ENCODE peak calls at places on chromosome 2, in eight cellular contexts. S, A, K, G, B, X, T and M are unnamed samples.

GRCh38 chr2:126655500-126656310 is at the start of gene GYPC:
- DNase-seq in X (no peak), A (peak), T (peak), G (peak), S (peak), K (peak), B (peak), M (no peak)

GRCh38 chr2:73293534-73294171 is at the start of gene EGR4:
- DNase-seq in K (peak), T (peak), X (peak), G (peak), S (peak), A (peak), B (no peak), M (peak)

GRCh38 chr2:171016125-171016524 is 87.1 kb downstream of the GORASP2 start:
- DNase-seq in A (no peak), B (no peak), G (no peak), K (no peak), T (no peak), X (no peak), S (no peak), M (no peak)

GRCh38 chr2:9285385-9285784 is 78.8 kb downstream of the ASAP2 start:
- DNase-seq in A (no peak), G (no peak), B (no peak), K (no peak), T (no peak), X (no peak), S (peak), M (no peak)

GRCh38 chr2:238465487-238466241 is 38.9 kb downstream of the ASB1 start:
- DNase-seq in K (no peak), A (no peak), G (no peak), S (no peak), T (no peak), X (peak), B (peak), M (no peak)

GRCh38 chr2:99981840-99982239 is 160.6 kb downstream of the AFF3 start:
- DNase-seq in T (no peak), G (no peak), X (no peak), S (no peak), K (no peak), A (no peak), B (no peak), M (no peak)

GRCh38 chr2:73075477-73076373 is 4.2 kb upstream of the SFXN5 start:
- DNase-seq in X (peak), A (no peak), G (no peak), B (peak), K (peak), T (no peak), S (peak), M (no peak)

GRCh38 chr2:71604709-71605085 is 151.3 kb downstream of the DYSF start:
- DNase-seq in K (no peak), T (peak), X (no peak), B (no peak), A (no peak), S (no peak), G (peak), M (no peak)

GRCh38 chr2:160388464-160389263 is 104.9 kb downstream of the RBMS1 start:
- DNase-seq in G (no peak), S (no peak), T (no peak), B (peak), K (no peak), A (no peak), X (peak), M (no peak)

GRCh38 chr2:85439111-85439477 is 20.6 kb downstream of the SH2D6 start:
- DNase-seq in B (no peak), T (no peak), G (no peak), S (no peak), X (no peak), K (no peak), A (no peak), M (no peak)

GRCh38 chr2:85436836-85437487 is 18.4 kb downstream of the SH2D6 start:
- DNase-seq in X (no peak), A (no peak), T (no peak), G (no peak), K (peak), B (no peak), S (peak), M (no peak)

GRCh38 chr2:85439986-85440385 is 21.5 kb downstream of the SH2D6 start:
- DNase-seq in S (no peak), X (no peak), B (no peak), T (no peak), K (no peak), A (no peak), G (no peak), M (no peak)

GRCh38 chr2:85437488-85438290 is 19.2 kb downstream of the SH2D6 start:
- DNase-seq in T (peak), K (peak), S (peak), A (peak), X (peak), G (peak), B (peak), M (peak)

DNA sequence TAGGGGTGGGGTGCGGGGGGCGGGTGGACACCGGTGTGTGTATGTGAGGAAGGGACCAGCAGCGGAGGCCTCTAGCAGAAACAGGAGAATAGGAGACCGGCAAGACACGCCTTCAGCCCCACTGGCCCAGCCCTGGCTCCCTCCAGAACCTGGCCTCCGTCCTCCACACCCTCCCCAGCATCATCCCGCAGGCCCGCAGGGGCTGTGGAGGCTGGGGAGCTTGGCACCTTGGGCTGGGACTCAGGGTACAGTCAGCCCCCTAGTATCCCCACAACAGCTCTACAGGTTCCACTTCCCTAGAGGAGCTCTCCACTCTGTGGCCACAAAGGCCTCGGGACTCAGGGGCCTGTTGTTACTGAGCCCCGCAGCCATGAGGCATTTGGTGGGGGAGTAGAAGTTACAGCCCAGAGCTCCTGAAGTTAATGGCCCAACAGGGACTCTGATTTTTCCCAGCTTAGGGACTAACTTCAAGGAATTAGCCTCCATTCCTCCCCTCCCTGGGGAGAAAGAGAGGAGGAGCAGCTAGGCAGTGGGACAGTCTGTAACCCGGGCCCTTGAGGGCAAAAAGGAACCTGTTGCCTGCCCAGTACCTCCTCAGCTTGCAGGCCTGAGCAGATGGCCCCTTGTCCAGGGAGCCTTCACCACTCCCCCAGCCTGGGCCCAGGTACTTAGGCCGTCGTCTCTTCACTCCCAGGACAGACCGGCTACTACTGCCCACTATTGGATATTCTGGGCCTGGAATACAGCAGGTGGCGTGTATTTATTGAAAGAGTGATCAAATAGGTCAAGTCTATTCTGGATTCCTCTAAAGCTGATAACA is 20.0 kb downstream of the SH2D6 start:
- DNase-seq in B (no peak), K (no peak), X (no peak), A (no peak), T (no peak), G (no peak), S (peak), M (no peak)
- TF ChIP-seq CTCF in B (no peak), K (no peak), X (no peak), A (no peak), T (no peak), G (no peak), S (no peak), M (no peak)

GRCh38 chr2:23208339-23208738 is 176.6 kb upstream of the KLHL29 start:
- DNase-seq in T (no peak), S (no peak), K (no peak), G (no peak), A (no peak), X (no peak), B (no peak), M (no peak)

GRCh38 chr2:23204650-23205049 is 180.3 kb upstream of the KLHL29 start:
- DNase-seq in K (no peak), S (no peak), G (no peak), A (no peak), T (no peak), B (no peak), X (no peak), M (no peak)

GRCh38 chr2:23207871-23208270 is 177.1 kb upstream of the KLHL29 start:
- DNase-seq in K (no peak), T (no peak), X (no peak), G (no peak), B (no peak), S (no peak), A (no peak), M (no peak)

GRCh38 chr2:23209059-23209458 is 175.9 kb upstream of the KLHL29 start:
- DNase-seq in S (no peak), A (no peak), B (no peak), G (no peak), T (no peak), K (no peak), X (no peak), M (no peak)

DNA sequence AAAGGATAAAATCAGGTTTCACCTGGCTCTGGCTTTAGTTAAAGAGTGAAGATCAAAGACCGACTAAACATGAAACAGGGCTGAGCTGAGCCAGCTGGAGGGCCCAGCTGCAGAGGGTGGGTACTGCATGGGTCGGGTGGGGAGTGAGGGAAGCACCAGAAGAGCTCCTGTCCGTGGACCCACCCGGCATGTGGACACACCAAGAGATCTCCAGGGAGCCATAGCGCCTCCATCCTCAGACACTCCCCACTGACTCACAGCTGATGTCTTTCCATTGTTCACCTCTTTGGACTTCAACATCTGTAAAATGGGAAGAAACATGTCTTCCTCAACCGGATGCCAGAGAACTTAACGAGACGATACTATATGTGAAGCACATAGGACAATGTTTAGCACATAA is 178.3 kb upstream of the KLHL29 start:
- DNase-seq in T (no peak), G (no peak), A (no peak), X (no peak), B (no peak), K (no peak), S (no peak), M (no peak)
- TF ChIP-seq CTCF in T (no peak), G (no peak), A (no peak), X (no peak), B (no peak), K (no peak), S (no peak), M (no peak)

DNA sequence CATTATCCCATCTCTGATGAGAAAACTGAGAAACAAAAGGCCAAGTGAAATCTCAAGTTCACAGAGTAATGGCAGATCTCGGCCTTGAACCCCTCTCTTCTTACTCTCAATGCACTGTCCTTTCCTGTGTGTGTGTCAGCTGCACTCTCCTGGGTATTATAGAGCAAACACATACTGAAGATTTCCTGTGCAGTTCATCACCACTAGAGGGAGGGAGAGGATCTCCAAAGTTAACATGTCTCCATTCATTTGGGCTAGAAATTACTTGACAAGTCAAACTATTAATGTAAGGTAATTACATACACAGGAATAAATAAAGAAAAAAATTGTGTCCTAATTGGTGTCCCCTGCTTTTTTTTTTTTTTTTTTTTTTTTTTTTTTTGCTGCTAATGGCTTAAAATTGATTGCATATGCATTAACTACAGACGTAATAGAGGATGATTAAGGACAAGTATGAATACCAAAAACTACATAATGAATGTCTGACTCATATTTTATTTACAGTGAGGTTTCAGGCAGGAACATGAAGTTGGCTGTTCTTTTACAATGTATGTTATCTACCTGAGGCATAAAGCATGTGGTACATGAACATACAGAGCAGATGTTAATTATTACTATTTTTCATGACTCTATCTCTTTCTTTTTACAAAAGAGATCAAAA is 269.2 kb downstream of the NYAP2 start:
- DNase-seq in S (peak), A (no peak), B (peak), G (no peak), K (peak), X (peak), T (no peak), M (peak)
- TF ChIP-seq CTCF in S (peak), A (peak), B (peak), G (peak), K (peak), X (peak), T (peak), M (peak)

GRCh38 chr2:198930170-198930569 is 527.6 kb downstream of the SATB2 start:
- DNase-seq in S (no peak), G (peak), K (no peak), B (no peak), X (no peak), A (no peak), T (no peak), M (no peak)
- TF ChIP-seq CTCF in S (no peak), G (peak), K (no peak), B (no peak), X (no peak), A (peak), T (no peak), M (no peak)

DNA sequence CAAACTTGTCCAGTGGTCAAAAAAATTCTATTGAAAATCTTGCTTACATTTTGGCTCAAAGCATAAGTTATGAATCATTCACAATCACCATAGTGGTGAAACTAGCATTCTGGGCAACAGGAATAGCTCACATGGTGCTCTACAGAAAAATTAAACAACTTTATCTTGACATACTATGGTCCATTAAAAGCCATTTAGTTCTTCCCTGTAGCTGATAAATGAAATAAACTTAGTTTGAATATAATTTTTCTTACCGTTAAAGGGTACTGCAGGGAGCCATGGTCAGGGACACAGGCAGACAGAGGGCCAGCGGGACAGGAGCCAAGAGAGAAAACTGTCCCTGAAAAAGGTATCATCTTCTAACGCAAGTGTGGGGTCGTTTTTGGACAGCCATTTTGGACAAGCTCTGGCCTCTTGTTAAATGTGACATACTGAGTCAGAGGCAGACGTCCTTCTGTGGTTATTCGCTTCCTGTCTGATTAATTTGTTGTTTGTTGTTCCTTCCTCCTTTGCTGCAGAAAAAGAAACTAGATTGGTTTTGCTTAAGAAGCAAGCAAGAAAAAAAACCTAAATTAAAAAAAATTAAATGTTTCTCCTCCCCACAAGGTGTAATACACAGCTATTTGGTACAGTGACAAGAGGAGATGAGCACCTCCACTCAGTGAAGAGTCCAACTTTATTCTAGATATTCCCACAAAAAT is at the start of gene WIPF1:
- DNase-seq in G (no peak), X (no peak), T (no peak), A (no peak), B (no peak), K (peak), S (peak), M (no peak)
- TF ChIP-seq CTCF in G (no peak), X (no peak), T (no peak), A (no peak), B (no peak), K (no peak), S (no peak), M (no peak)

GRCh38 chr2:226172314-226172713 is 627.3 kb downstream of the IRS1 start:
- DNase-seq in A (no peak), B (no peak), G (no peak), T (no peak), X (no peak), S (no peak), K (no peak), M (no peak)

GRCh38 chr2:226172939-226173338 is 626.7 kb downstream of the IRS1 start:
- DNase-seq in A (no peak), T (no peak), S (no peak), K (no peak), B (no peak), G (no peak), X (no peak), M (no peak)

GRCh38 chr2:226169751-226170581 is 629.7 kb downstream of the IRS1 start:
- DNase-seq in S (no peak), T (no peak), K (peak), X (no peak), G (no peak), B (no peak), A (no peak), M (no peak)

GRCh38 chr2:226176298-226176984 is 623.2 kb downstream of the IRS1 start:
- DNase-seq in B (no peak), T (no peak), A (no peak), K (no peak), X (no peak), S (peak), G (no peak), M (no peak)

DNA sequence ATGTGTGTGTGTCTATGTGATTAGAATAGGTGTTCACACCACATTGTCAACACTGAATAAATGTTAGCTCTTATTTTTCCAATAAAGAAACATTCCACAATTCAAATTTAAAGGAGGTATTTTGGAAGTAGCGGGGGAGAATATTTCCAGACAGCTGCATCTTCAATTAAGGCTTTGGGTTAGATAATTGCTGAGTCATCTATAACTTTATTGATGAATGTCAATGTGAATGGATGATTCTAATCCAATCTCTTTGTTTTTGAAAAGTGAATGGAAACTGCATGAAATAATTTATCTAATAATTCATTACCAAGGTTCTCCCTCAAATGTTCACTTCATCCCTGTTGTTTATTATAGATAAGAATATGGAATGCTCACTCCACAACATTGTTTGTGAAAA is 625.2 kb downstream of the IRS1 start:
- DNase-seq in B (no peak), T (no peak), G (no peak), X (no peak), S (no peak), K (no peak), A (no peak), M (no peak)
- TF ChIP-seq CTCF in B (no peak), T (no peak), G (no peak), X (no peak), S (no peak), K (no peak), A (no peak), M (no peak)

GRCh38 chr2:206443735-206444527 is 599 bp downstream of the ADAM23 start:
- DNase-seq in X (peak), T (no peak), A (peak), G (peak), B (no peak), S (peak), K (peak), M (peak)

GRCh38 chr2:206442516-206442853 is 847 bp upstream of the ADAM23 start:
- DNase-seq in B (no peak), K (no peak), X (no peak), A (no peak), S (no peak), T (no peak), G (no peak), M (no peak)

GRCh38 chr2:206445948-206446347 is 2.6 kb downstream of the ADAM23 start:
- DNase-seq in A (no peak), K (no peak), S (no peak), G (no peak), T (no peak), B (no peak), X (no peak), M (no peak)

GRCh38 chr2:206438196-206438727 is 5.1 kb upstream of the ADAM23 start:
- DNase-seq in S (no peak), K (no peak), T (no peak), X (no peak), B (no peak), G (no peak), A (no peak), M (no peak)

DNA sequence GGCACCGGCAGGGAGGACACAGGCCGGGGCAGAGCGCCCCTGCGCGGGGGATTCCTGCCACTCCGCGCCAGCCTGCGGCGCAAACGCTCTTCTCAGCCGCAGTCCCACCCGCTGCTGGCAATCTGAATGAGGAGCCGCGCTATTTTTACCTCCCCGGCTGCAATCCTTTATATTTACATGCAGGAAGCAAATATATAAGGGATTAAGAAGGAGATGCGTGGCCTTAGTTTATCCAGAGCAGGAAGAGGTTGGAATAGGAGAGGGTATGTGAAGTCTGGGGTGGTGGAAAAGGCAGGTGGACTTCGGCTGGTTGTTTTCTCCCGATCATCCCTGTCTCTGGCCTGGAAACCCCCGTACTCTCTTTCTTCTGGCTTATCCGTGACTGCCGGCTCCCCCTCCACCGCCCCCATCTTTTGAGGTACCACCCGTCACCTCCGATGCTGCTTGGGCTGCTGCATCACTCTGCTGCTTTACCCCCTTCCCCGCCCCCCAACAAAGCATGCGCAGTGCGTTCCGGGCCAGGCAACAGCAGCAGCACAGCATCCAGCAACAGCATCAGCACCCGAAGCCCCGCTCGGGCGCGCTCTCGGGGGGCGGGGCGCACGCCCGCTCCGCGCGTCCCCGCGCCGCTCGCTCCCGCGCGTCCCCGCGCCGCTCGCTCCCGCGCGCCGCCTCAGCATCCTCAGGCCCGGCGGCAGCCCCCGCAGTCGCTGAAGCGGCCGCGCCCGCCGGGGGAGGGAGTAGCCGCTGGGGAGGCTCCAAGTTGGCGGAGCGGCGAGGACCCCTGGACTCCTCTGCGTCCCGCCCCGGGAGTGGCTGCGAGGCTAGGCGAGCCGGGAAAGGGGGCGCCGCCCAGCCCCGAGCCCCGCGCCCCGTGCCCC is at the start of gene ADAM23:
- DNase-seq in S (peak), G (peak), T (no peak), K (peak), A (peak), X (peak), B (no peak), M (peak)
- TF ChIP-seq CTCF in S (no peak), G (no peak), T (no peak), K (peak), A (peak), X (no peak), B (no peak), M (no peak)